ENCODE peak calls at places on chromosome 11, in six cellular contexts. One of them, this sample, is unnamed.

GRCh38 chr11:16265022-16265421 is 91.3 kb downstream of the SOX6 start:
- DNase-seq in non-pigmented ciliary epithelial cell: no peak
- DNase-seq in GM12891: no peak
- DNase-seq in NCI-H774: no peak
- DNase-seq in EL: no peak
- DNase-seq in tibial nerve: no peak
- DNase-seq in this sample: no peak

GRCh38 chr11:41245704-41246398 is 213.6 kb downstream of the LRRC4C start:
- DNase-seq in non-pigmented ciliary epithelial cell: no peak
- DNase-seq in GM12891: no peak
- DNase-seq in NCI-H774: no peak
- DNase-seq in EL: no peak
- DNase-seq in tibial nerve: no peak
- DNase-seq in this sample: no peak

GRCh38 chr11:77381749-77382693 is 80.5 kb upstream of the GDPD4 start:
- DNase-seq in non-pigmented ciliary epithelial cell: no peak
- DNase-seq in GM12891: no peak
- DNase-seq in NCI-H774: no peak
- DNase-seq in EL: peak; percentile 50
- DNase-seq in tibial nerve: no peak
- DNase-seq in this sample: no peak

GRCh38 chr11:102653744-102654291 is 28.7 kb upstream of the MMP20 start:
- DNase-seq in non-pigmented ciliary epithelial cell: no peak
- DNase-seq in GM12891: no peak
- DNase-seq in NCI-H774: no peak
- DNase-seq in EL: peak; percentile 23
- DNase-seq in tibial nerve: no peak
- DNase-seq in this sample: no peak

GRCh38 chr11:22878039-22878438 is 17.8 kb upstream of the CCDC179 start:
- DNase-seq in non-pigmented ciliary epithelial cell: no peak
- DNase-seq in GM12891: no peak
- DNase-seq in NCI-H774: peak; percentile 10
- DNase-seq in EL: no peak
- DNase-seq in tibial nerve: no peak
- DNase-seq in this sample: no peak

GRCh38 chr11:14783788-14784187 is 108.2 kb downstream of the CYP2R1 start:
- DNase-seq in non-pigmented ciliary epithelial cell: no peak
- DNase-seq in GM12891: no peak
- DNase-seq in NCI-H774: no peak
- DNase-seq in EL: no peak
- DNase-seq in tibial nerve: no peak
- DNase-seq in this sample: no peak

GRCh38 chr11:96969251-96969650 is 579.4 kb downstream of the JRKL start:
- DNase-seq in non-pigmented ciliary epithelial cell: peak; percentile 13
- DNase-seq in GM12891: no peak
- DNase-seq in NCI-H774: no peak
- DNase-seq in EL: peak; percentile 3
- DNase-seq in tibial nerve: no peak
- DNase-seq in this sample: no peak

GRCh38 chr11:110903830-110904229 is 191.6 kb upstream of the ARHGAP20 start:
- DNase-seq in non-pigmented ciliary epithelial cell: no peak
- DNase-seq in GM12891: no peak
- DNase-seq in NCI-H774: no peak
- DNase-seq in EL: peak; percentile 4
- DNase-seq in tibial nerve: no peak
- DNase-seq in this sample: no peak

GRCh38 chr11:120811731-120812130 is 212.2 kb upstream of the TBCEL start:
- DNase-seq in non-pigmented ciliary epithelial cell: no peak
- DNase-seq in GM12891: no peak
- DNase-seq in NCI-H774: no peak
- DNase-seq in EL: no peak
- DNase-seq in tibial nerve: no peak
- DNase-seq in this sample: no peak

GRCh38 chr11:131671320-131671719 is 300.9 kb downstream of the NTM start:
- DNase-seq in non-pigmented ciliary epithelial cell: no peak
- DNase-seq in GM12891: no peak
- DNase-seq in NCI-H774: no peak
- DNase-seq in EL: no peak
- DNase-seq in tibial nerve: no peak
- DNase-seq in this sample: no peak

GRCh38 chr11:68838572-68838964 is 3.1 kb downstream of the CPT1A start:
- DNase-seq in non-pigmented ciliary epithelial cell: no peak
- DNase-seq in GM12891: no peak
- DNase-seq in NCI-H774: no peak
- DNase-seq in EL: peak; percentile 18
- DNase-seq in tibial nerve: no peak
- DNase-seq in this sample: no peak

GRCh38 chr11:35236667-35237003 is 97.7 kb downstream of the CD44 start:
- DNase-seq in non-pigmented ciliary epithelial cell: no peak
- DNase-seq in GM12891: no peak
- DNase-seq in NCI-H774: no peak
- DNase-seq in EL: peak; percentile 67
- DNase-seq in tibial nerve: no peak
- DNase-seq in this sample: no peak

GRCh38 chr11:133506551-133507094 is 25.7 kb downstream of the OPCML start:
- DNase-seq in non-pigmented ciliary epithelial cell: no peak
- DNase-seq in GM12891: no peak
- DNase-seq in NCI-H774: no peak
- DNase-seq in EL: no peak
- DNase-seq in tibial nerve: no peak
- DNase-seq in this sample: no peak

GRCh38 chr11:115287266-115287665 is 216.9 kb downstream of the CADM1 start:
- DNase-seq in non-pigmented ciliary epithelial cell: no peak
- DNase-seq in GM12891: no peak
- DNase-seq in NCI-H774: no peak
- DNase-seq in EL: no peak
- DNase-seq in tibial nerve: no peak
- DNase-seq in this sample: no peak

GRCh38 chr11:4626207-4627105 is 10.8 kb upstream of the OR51D1 start:
- DNase-seq in non-pigmented ciliary epithelial cell: no peak
- DNase-seq in GM12891: no peak
- DNase-seq in NCI-H774: peak; percentile 86
- DNase-seq in EL: peak; percentile 73
- DNase-seq in tibial nerve: peak; percentile 62
- DNase-seq in this sample: no peak

GRCh38 chr11:103450241-103450640 is 341.0 kb downstream of the DYNC2H1 start:
- DNase-seq in non-pigmented ciliary epithelial cell: no peak
- DNase-seq in GM12891: no peak
- DNase-seq in NCI-H774: no peak
- DNase-seq in EL: peak; percentile 17
- DNase-seq in tibial nerve: no peak
- DNase-seq in this sample: no peak

GRCh38 chr11:70137383-70137782 is 59.3 kb downstream of the ANO1 start:
- DNase-seq in non-pigmented ciliary epithelial cell: no peak
- DNase-seq in GM12891: no peak
- DNase-seq in NCI-H774: no peak
- DNase-seq in EL: no peak
- DNase-seq in tibial nerve: no peak
- DNase-seq in this sample: no peak

GRCh38 chr11:27416568-27417176 is 53.7 kb upstream of the CCDC34 start:
- DNase-seq in non-pigmented ciliary epithelial cell: no peak
- DNase-seq in GM12891: no peak
- DNase-seq in NCI-H774: no peak
- DNase-seq in EL: no peak
- DNase-seq in tibial nerve: no peak
- DNase-seq in this sample: no peak

GRCh38 chr11:78248903-78249302 is 60.2 kb downstream of the USP35 start:
- DNase-seq in non-pigmented ciliary epithelial cell: no peak
- DNase-seq in GM12891: no peak
- DNase-seq in NCI-H774: no peak
- DNase-seq in EL: no peak
- DNase-seq in tibial nerve: no peak
- DNase-seq in this sample: no peak

GRCh38 chr11:132186699-132187098 is 816.3 kb downstream of the NTM start:
- DNase-seq in non-pigmented ciliary epithelial cell: no peak
- DNase-seq in GM12891: no peak
- DNase-seq in NCI-H774: no peak
- DNase-seq in EL: no peak
- DNase-seq in tibial nerve: no peak
- DNase-seq in this sample: no peak

GRCh38 chr11:27621440-27622161 is 78.7 kb downstream of the BDNF start:
- DNase-seq in non-pigmented ciliary epithelial cell: no peak
- DNase-seq in GM12891: no peak
- DNase-seq in NCI-H774: no peak
- DNase-seq in EL: peak; percentile 38
- DNase-seq in tibial nerve: no peak
- DNase-seq in this sample: no peak

GRCh38 chr11:120413480-120413879 is 77.3 kb downstream of the ARHGEF12 start:
- DNase-seq in non-pigmented ciliary epithelial cell: peak; percentile 68
- DNase-seq in GM12891: no peak
- DNase-seq in NCI-H774: no peak
- DNase-seq in EL: peak; percentile 79
- DNase-seq in tibial nerve: no peak
- DNase-seq in this sample: no peak

GRCh38 chr11:14309425-14310192 is 49.4 kb downstream of the RRAS2 start:
- DNase-seq in non-pigmented ciliary epithelial cell: no peak
- DNase-seq in GM12891: no peak
- DNase-seq in NCI-H774: no peak
- DNase-seq in EL: no peak
- DNase-seq in tibial nerve: no peak
- DNase-seq in this sample: no peak

GRCh38 chr11:111840143-111840542 is 31.2 kb downstream of the ALG9 start:
- DNase-seq in non-pigmented ciliary epithelial cell: no peak
- DNase-seq in GM12891: no peak
- DNase-seq in NCI-H774: no peak
- DNase-seq in EL: no peak
- DNase-seq in tibial nerve: no peak
- DNase-seq in this sample: no peak

GRCh38 chr11:116331381-116331780 is 441.4 kb downstream of the BUD13 start:
- DNase-seq in non-pigmented ciliary epithelial cell: no peak
- DNase-seq in GM12891: no peak
- DNase-seq in NCI-H774: no peak
- DNase-seq in EL: no peak
- DNase-seq in tibial nerve: no peak
- DNase-seq in this sample: no peak

GRCh38 chr11:100273066-100273815 is 413.8 kb upstream of the ARHGAP42 start:
- DNase-seq in non-pigmented ciliary epithelial cell: no peak
- DNase-seq in GM12891: no peak
- DNase-seq in NCI-H774: no peak
- DNase-seq in EL: no peak
- DNase-seq in tibial nerve: no peak
- DNase-seq in this sample: peak; percentile 61

This sample was measured in spleen.